ENCODE peak calls at places on chromosomes 3 and 15, in four cellular contexts. B is K562, R is GM12878, Y is HepG2. U is an unnamed sample.

GRCh38 chr15:58243083-58243482 is 104.9 kb downstream of the AQP9 start:
- DNase-seq in B (no peak), R (no peak), Y (no peak), U (no peak)

GRCh38 chr3:190281308-190282051 is 40.8 kb downstream of the CLDN1 start:
- DNase-seq in B (no peak), R (no peak), Y (peak), U (no peak)

GRCh38 chr3:8887435-8888295 is 75.6 kb downstream of the RAD18 start:
- DNase-seq in B (no peak), R (no peak), Y (no peak), U (no peak)

GRCh38 chr15:35000511-35000910 is 12.4 kb upstream of the ZNF770 start:
- DNase-seq in B (no peak), R (no peak), Y (no peak), U (peak)

GRCh38 chr3:182596673-182597410 is 196.5 kb upstream of the ATP11B start:
- DNase-seq in B (no peak), R (no peak), Y (no peak), U (no peak)

GRCh38 chr15:62105266-62105665 is 38.5 kb downstream of the C2CD4A start:
- DNase-seq in B (no peak), R (no peak), Y (no peak), U (no peak)

GRCh38 chr3:29026301-29026700 is 254.6 kb upstream of the RBMS3 start:
- DNase-seq in B (no peak), R (peak), Y (no peak), U (no peak)

GRCh38 chr15:64122936-64123351 is 27.2 kb downstream of the SNX1 start:
- DNase-seq in B (no peak), R (no peak), Y (no peak), U (no peak)

GRCh38 chr15:74400313-74400850 is 32.9 kb upstream of the CYP11A1 start:
- DNase-seq in B (no peak), R (no peak), Y (no peak), U (no peak)

GRCh38 chr3:25385807-25386512 is 42.1 kb upstream of the RARB start:
- DNase-seq in B (no peak), R (no peak), Y (no peak), U (no peak)

GRCh38 chr3:54882114-54882833 is 45.6 kb downstream of the LRTM1 start:
- DNase-seq in B (no peak), R (no peak), Y (no peak), U (peak)

GRCh38 chr3:187958432-187959003 is 195.4 kb upstream of the LPP start:
- DNase-seq in B (no peak), R (no peak), Y (no peak), U (no peak)

GRCh38 chr3:193095366-193095765 is 145.7 kb upstream of the PLAAT1 start:
- DNase-seq in B (no peak), R (no peak), Y (no peak), U (no peak)

GRCh38 chr3:15325228-15325627 is 7.2 kb downstream of the SH3BP5 start:
- DNase-seq in B (no peak), R (no peak), Y (no peak), U (no peak)

GRCh38 chr3:14867936-14868570 is 49.3 kb downstream of the FGD5 start:
- DNase-seq in B (no peak), R (no peak), Y (no peak), U (no peak)

GRCh38 chr3:181278468-181279238 is 289.1 kb upstream of the DNAJC19 start:
- DNase-seq in B (no peak), R (no peak), Y (no peak), U (no peak)

GRCh38 chr3:183870563-183870962 is 14.1 kb downstream of the PARL start:
- DNase-seq in B (no peak), R (no peak), Y (no peak), U (no peak)

GRCh38 chr15:90535254-90535653 is 5.5 kb downstream of the CRTC3 start:
- DNase-seq in B (no peak), R (no peak), Y (no peak), U (no peak)

GRCh38 chr3:10365791-10366190 is 44.9 kb upstream of the SEC13 start:
- DNase-seq in B (no peak), R (no peak), Y (no peak), U (no peak)

GRCh38 chr15:44009056-44009455 is 182.3 kb downstream of the WDR76 start:
- DNase-seq in B (no peak), R (no peak), Y (no peak), U (peak)

GRCh38 chr3:74135808-74136207 is 478.7 kb downstream of the CNTN3 start:
- DNase-seq in B (no peak), R (no peak), Y (no peak), U (no peak)
- TF ChIP-seq REST in B (no peak), R (no peak), Y (no peak), U (no peak)

GRCh38 chr3:169923831-169924230 is 12.5 kb downstream of the SAMD7 start:
- DNase-seq in B (no peak), R (no peak), Y (no peak), U (no peak)

GRCh38 chr3:169923189-169923588 is 11.8 kb downstream of the SAMD7 start:
- DNase-seq in B (no peak), R (no peak), Y (peak), U (no peak)
- TF ChIP-seq JUNB in B (no peak), R (no peak), Y (no peak), U (no peak)

GRCh38 chr3:56790016-56790950 is 11.5 kb downstream of the ARHGEF3 start:
- DNase-seq in B (no peak), R (no peak), Y (no peak), U (no peak)

GRCh38 chr3:56788506-56788905 is 13.2 kb downstream of the ARHGEF3 start:
- DNase-seq in B (no peak), R (no peak), Y (no peak), U (no peak)

GRCh38 chr3:56795097-56795806 is 6.5 kb downstream of the ARHGEF3 start:
- DNase-seq in B (no peak), R (no peak), Y (no peak), U (no peak)

GRCh38 chr3:56795807-56796185 is 6.0 kb downstream of the ARHGEF3 start:
- DNase-seq in B (no peak), R (no peak), Y (no peak), U (no peak)

DNA sequence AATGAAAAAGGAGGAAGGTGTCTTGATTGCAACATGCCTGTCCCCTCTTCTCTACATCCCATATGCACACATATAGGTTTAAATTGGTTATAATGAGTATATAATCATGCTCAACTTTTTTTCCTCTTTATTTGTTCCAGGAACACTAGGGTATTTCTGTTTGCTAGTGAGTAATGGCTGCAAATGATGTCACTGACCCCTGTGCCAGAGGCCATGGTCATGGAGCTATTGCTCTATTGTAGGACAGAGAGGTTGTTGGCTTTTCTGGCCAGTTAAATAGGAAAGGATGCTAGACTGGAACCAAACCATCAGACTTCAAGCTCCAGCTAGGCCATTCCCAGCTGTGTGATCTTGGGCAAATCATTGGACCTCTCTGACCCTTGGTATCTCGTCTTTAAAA is 9.5 kb downstream of the ARHGEF3 start:
- DNase-seq in B (no peak), R (no peak), Y (peak), U (no peak)
- TF ChIP-seq RAD21 in B (no peak), R (no peak), Y (no peak), U (no peak)

GRCh38 chr3:114456742-114457141 is 162.9 kb downstream of the TIGIT start:
- DNase-seq in B (no peak), R (peak), Y (no peak), U (no peak)

GRCh38 chr3:114455432-114455831 is 161.6 kb downstream of the TIGIT start:
- DNase-seq in B (no peak), R (no peak), Y (no peak), U (no peak)

GRCh38 chr3:114453296-114453888 is 159.6 kb downstream of the TIGIT start:
- DNase-seq in B (no peak), R (no peak), Y (no peak), U (no peak)

GRCh38 chr3:114452176-114452744 is 158.4 kb downstream of the TIGIT start:
- DNase-seq in B (no peak), R (no peak), Y (no peak), U (no peak)

DNA sequence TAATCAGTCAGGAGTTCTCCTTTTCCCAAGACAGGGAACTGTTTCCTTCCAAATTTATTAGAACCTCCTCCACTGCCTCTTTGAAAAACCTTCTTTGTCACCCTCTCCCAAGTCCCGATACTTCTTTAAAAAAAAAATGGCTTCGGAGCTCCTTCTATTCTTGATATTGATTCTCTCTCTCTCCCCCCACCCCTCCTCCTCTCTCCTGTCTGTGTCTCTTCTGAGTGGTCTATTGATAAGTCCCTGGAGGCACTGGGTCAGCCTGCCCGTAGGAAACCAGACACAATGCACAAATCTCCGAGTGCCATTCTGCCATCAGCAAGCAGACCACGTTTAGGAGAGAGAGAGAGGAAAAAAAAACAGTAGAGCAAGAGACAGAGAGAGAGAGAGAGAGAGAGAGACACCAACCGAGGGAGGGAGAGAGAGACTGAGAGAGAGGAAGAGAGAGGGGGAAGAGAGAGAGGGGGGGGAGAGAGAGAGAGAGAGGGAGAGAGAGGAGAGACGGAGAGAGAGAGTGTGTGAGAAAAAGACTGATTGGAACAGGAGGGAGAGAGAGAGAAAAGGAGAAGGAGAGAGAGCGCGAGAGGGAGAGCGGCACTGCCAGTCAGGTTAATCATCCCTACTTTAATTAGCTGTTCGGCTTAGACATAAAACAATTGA is 160.9 kb downstream of the TIGIT start:
- DNase-seq in B (no peak), R (no peak), Y (no peak), U (no peak)
- TF ChIP-seq REST in B (no peak), R (no peak), Y (no peak), U (no peak)

GRCh38 chr3:58411851-58412830 is 21.5 kb downstream of the PDHB start:
- DNase-seq in B (no peak), R (no peak), Y (no peak), U (no peak)
- TF ChIP-seq JUNB in B (no peak), R (no peak), Y (no peak), U (no peak)

GRCh38 chr3:157075693-157076420 is 84.1 kb downstream of the CCNL1 start:
- DNase-seq in B (no peak), R (no peak), Y (no peak), U (no peak)

GRCh38 chr3:157078131-157078835 is 81.7 kb downstream of the CCNL1 start:
- DNase-seq in B (no peak), R (no peak), Y (no peak), U (no peak)

GRCh38 chr3:157079677-157080369 is 80.1 kb downstream of the CCNL1 start:
- DNase-seq in B (no peak), R (no peak), Y (no peak), U (no peak)

GRCh38 chr3:157074490-157074889 is 85.5 kb downstream of the CCNL1 start:
- DNase-seq in B (no peak), R (no peak), Y (no peak), U (no peak)

DNA sequence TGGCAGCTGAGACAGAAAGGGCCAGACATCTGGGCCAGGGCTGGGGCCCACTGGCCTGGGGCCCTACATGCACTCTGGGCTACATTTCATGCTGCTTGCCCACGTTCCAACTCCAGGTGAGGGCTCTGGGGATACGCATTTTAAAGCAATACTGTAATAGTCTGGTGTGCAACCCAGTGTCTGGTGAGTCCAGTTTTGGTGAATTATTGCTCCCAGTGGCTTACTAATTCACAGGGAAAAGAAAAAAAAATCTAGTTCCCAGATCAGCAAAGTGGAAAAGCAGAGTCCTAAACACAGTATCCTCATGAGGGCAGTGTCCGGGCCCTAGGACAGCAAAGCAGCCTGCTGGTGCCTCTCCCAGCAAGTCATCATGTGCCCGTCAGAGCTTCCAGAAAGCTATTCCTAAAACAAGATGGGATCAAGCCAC is 82.4 kb downstream of the CCNL1 start:
- DNase-seq in B (no peak), R (no peak), Y (peak), U (no peak)
- TF ChIP-seq RAD21 in B (no peak), R (no peak), Y (peak), U (no peak)

DNA sequence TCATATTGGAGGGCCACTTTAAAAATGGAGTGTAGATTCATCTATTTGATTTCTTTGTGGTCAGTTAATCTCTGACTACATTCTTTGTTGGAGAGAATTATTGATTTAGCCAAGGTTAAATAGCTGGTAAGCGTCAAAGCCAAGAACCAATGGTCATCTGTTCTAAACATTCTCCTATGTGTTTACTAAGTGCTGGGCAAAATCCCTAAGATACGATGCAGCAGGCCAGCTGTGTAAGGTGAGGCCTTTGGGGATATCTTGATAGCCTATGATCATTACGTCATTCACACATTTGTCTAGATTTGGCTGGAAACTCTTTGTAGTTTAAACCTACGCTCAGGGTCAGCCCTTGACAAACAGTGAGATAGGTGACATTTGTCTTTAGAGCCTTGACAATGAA is 236.2 kb downstream of the NR1D2 start:
- DNase-seq in B (no peak), R (no peak), Y (peak), U (no peak)
- TF ChIP-seq REST in B (no peak), R (no peak), Y (no peak), U (no peak)